ENCODE peak calls at places on chromosomes 6 and 20, in five cellular contexts. W is AG04450; C is fibroblast of villous mesenchyme; Y is CD4-positive, alpha-beta T cell; D is ovary. E is an unnamed sample.

GRCh38 chr20:20373046-20373706 is 5.3 kb downstream of the INSM1 start:
- DNase-seq in W (no peak), C (peak), Y (no peak), D (no peak), E (no peak)

GRCh38 chr6:146913842-146914562 is 290.2 kb upstream of the STXBP5 start:
- DNase-seq in W (peak), C (peak), Y (no peak), D (peak), E (no peak)

GRCh38 chr20:54217762-54218161 is 9.9 kb downstream of the PFDN4 start:
- DNase-seq in W (no peak), C (no peak), Y (no peak), D (no peak), E (no peak)

GRCh38 chr20:47272893-47273590 is 83.5 kb downstream of the ZMYND8 start:
- DNase-seq in W (peak), C (peak), Y (peak), D (peak), E (peak)

GRCh38 chr6:32405656-32406055 is 1.3 kb downstream of the BTNL2 start:
- DNase-seq in W (no peak), C (no peak), Y (no peak), D (no peak), E (no peak)

GRCh38 chr6:148818939-148819575 is 72.2 kb downstream of the UST start:
- DNase-seq in W (no peak), C (peak), Y (no peak), D (no peak), E (no peak)

GRCh38 chr6:137095093-137095492 is 50.3 kb upstream of the IL20RA start:
- DNase-seq in W (no peak), C (no peak), Y (no peak), D (no peak), E (no peak)

GRCh38 chr6:56334937-56335336 is 87.6 kb upstream of the COL21A1 start:
- DNase-seq in W (no peak), C (no peak), Y (no peak), D (no peak), E (no peak)

GRCh38 chr6:112223070-112223861 is 31.1 kb downstream of the LAMA4 start:
- DNase-seq in W (peak), C (peak), Y (no peak), D (no peak), E (no peak)

GRCh38 chr20:35269055-35269781 is 8.7 kb downstream of the MMP24OS start:
- DNase-seq in W (no peak), C (peak), Y (peak), D (peak), E (no peak)

GRCh38 chr6:139743629-139744028 is 369.2 kb upstream of the CITED2 start:
- DNase-seq in W (peak), C (peak), Y (no peak), D (no peak), E (no peak)

GRCh38 chr6:132122176-132122575 is 171.0 kb upstream of the CCN2 start:
- DNase-seq in W (no peak), C (no peak), Y (no peak), D (no peak), E (no peak)

DNA sequence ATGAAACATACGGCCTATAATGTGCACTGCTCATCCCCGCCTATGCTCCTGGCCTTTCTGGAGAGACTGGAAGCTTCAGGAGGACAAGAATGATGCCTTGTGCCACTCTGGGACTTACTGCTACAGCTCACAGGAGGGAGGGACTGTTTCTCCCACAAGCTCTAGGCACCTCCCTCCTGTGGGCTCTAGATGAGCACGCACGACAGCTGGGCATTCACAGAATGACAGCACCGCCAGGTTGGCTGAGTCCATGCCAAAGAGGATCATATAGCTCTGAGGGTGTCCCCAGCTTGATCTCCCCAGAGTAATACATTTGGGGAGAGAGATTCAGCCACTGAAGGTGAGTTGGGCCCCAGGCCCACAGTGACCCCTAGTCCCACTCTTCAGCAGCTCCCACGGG is 10.1 kb upstream of the PGC start:
- DNase-seq in W (no peak), C (no peak), Y (no peak), D (no peak), E (no peak)
- TF ChIP-seq CTCF in W (no peak), C (no peak), Y (no peak), D (no peak), E (no peak)

GRCh38 chr20:57436223-57436545 is 45.0 kb downstream of the RBM38 start:
- DNase-seq in W (no peak), C (no peak), Y (no peak), D (no peak), E (no peak)

GRCh38 chr20:57435105-57435497 is 43.9 kb downstream of the RBM38 start:
- DNase-seq in W (no peak), C (no peak), Y (no peak), D (no peak), E (no peak)

GRCh38 chr20:57437267-57437666 is 46.1 kb downstream of the RBM38 start:
- DNase-seq in W (no peak), C (no peak), Y (no peak), D (no peak), E (no peak)

GRCh38 chr20:57434390-57434700 is 43.1 kb downstream of the RBM38 start:
- DNase-seq in W (no peak), C (no peak), Y (no peak), D (no peak), E (no peak)

GRCh38 chr20:57435498-57436222 is 44.5 kb downstream of the RBM38 start:
- DNase-seq in W (no peak), C (no peak), Y (peak), D (no peak), E (no peak)
- TF ChIP-seq CTCF in W (no peak), C (no peak), Y (no peak), D (no peak), E (no peak)

GRCh38 chr6:39664173-39664572 is 61.0 kb downstream of the KIF6 start:
- DNase-seq in W (no peak), C (no peak), Y (no peak), D (no peak), E (no peak)
- TF ChIP-seq CTCF in W (no peak), C (no peak), Y (no peak), D (no peak), E (no peak)

GRCh38 chr6:113873043-113873667 is 16.0 kb downstream of the MARCKS start:
- DNase-seq in W (no peak), C (no peak), Y (no peak), D (no peak), E (no peak)

GRCh38 chr6:113875470-113875869 is 18.3 kb downstream of the MARCKS start:
- DNase-seq in W (no peak), C (peak), Y (no peak), D (no peak), E (no peak)

GRCh38 chr6:113879186-113880096 is 22.3 kb downstream of the MARCKS start:
- DNase-seq in W (no peak), C (peak), Y (no peak), D (peak), E (no peak)

GRCh38 chr6:113871975-113872374 is 14.8 kb downstream of the MARCKS start:
- DNase-seq in W (no peak), C (no peak), Y (no peak), D (no peak), E (no peak)

GRCh38 chr6:113876654-113877053 is 19.5 kb downstream of the MARCKS start:
- DNase-seq in W (no peak), C (no peak), Y (no peak), D (no peak), E (no peak)
- TF ChIP-seq CTCF in W (no peak), C (peak), Y (no peak), D (no peak), E (no peak)